ENCODE peak calls at places on chromosomes 3 and 15, in seven cellular contexts. A, G, J, K, U, Y and E are unnamed samples. For H3K4me1, the result is how much of the 10 kb centered on the place peaks cover.

GRCh38 chr15:39251413-39252197 is 329.3 kb upstream of the THBS1 start:
- DNase-seq in Y (no peak), J (no peak), K (no peak), A (no peak), U (no peak), G (no peak), E (no peak)

GRCh38 chr15:32774022-32774421 is 56.2 kb downstream of the GREM1 start:
- DNase-seq in A (no peak), Y (no peak), U (no peak), G (no peak), K (no peak), J (peak), E (no peak)

GRCh38 chr15:79474252-79474651 is 42.1 kb downstream of the MINAR1 start:
- DNase-seq in A (no peak), K (no peak), J (peak), Y (no peak), U (no peak), G (no peak), E (no peak)

GRCh38 chr3:52395503-52395865 is 49.4 kb downstream of the SEMA3G start:
- DNase-seq in G (no peak), K (no peak), U (peak), J (no peak), Y (peak), A (peak), E (no peak)

GRCh38 chr15:33031324-33031736 is 163.2 kb downstream of the FMN1 start:
- DNase-seq in U (no peak), J (no peak), K (no peak), A (no peak), Y (no peak), G (no peak), E (peak)

GRCh38 chr3:20280257-20280656 is 94.3 kb upstream of the SGO1 start:
- DNase-seq in K (no peak), A (no peak), G (no peak), Y (no peak), J (no peak), U (no peak), E (no peak)

GRCh38 chr3:78086150-78086549 is 1046.3 kb downstream of the ROBO2 start:
- DNase-seq in J (no peak), A (no peak), Y (no peak), U (no peak), K (no peak), G (no peak), E (no peak)

GRCh38 chr3:151638555-151638954 is 95.2 kb upstream of the AADACL2 start:
- DNase-seq in G (no peak), K (no peak), Y (no peak), U (no peak), J (no peak), A (no peak), E (peak)

GRCh38 chr15:89088605-89089315 is 504 bp downstream of the ABHD2 start:
- DNase-seq in G (peak), A (peak), Y (peak), J (peak), U (peak), K (no peak), E (peak)

GRCh38 chr3:120028271-120029047 is 65.8 kb downstream of the GSK3B start:
- DNase-seq in U (no peak), Y (no peak), J (no peak), K (no peak), A (no peak), G (no peak), E (no peak)

GRCh38 chr3:110656394-110656793 is 415.2 kb upstream of the NECTIN3 start:
- DNase-seq in G (no peak), U (no peak), K (no peak), J (peak), A (no peak), Y (no peak), E (no peak)

GRCh38 chr3:193621127-193621526 is 28.1 kb downstream of the OPA1 start:
- DNase-seq in K (no peak), A (no peak), Y (no peak), G (no peak), U (no peak), J (no peak), E (no peak)

GRCh38 chr3:8660271-8660731 is 15.7 kb upstream of the SSUH2 start:
- DNase-seq in G (peak), A (no peak), U (no peak), K (no peak), Y (no peak), J (peak), E (no peak)

GRCh38 chr15:48582472-48583235 is 62.9 kb downstream of the FBN1 start:
- DNase-seq in U (no peak), K (no peak), G (no peak), A (no peak), J (peak), Y (no peak), E (no peak)

GRCh38 chr15:27273506-27273905 is 302.5 kb downstream of the GABRG3 start:
- DNase-seq in J (no peak), Y (no peak), K (no peak), A (no peak), U (no peak), G (no peak), E (no peak)

GRCh38 chr15:59232476-59232875 is 25.8 kb downstream of the LDHAL6B start:
- DNase-seq in J (peak), Y (no peak), G (no peak), K (no peak), A (no peak), U (no peak), E (no peak)

GRCh38 chr15:69012761-69013364 is 1.6 kb upstream of the NOX5 start:
- DNase-seq in G (no peak), Y (no peak), U (no peak), K (no peak), J (no peak), A (no peak), E (no peak)

GRCh38 chr3:52623234-52623792 is 62.4 kb downstream of the PBRM1 start:
- DNase-seq in J (no peak), U (no peak), Y (no peak), K (no peak), A (no peak), G (no peak), E (no peak)

GRCh38 chr3:55402886-55403605 is 84.1 kb downstream of the WNT5A start:
- DNase-seq in U (no peak), K (no peak), Y (no peak), J (no peak), G (no peak), A (no peak), E (no peak)

GRCh38 chr3:8776406-8776805 is 7.0 kb upstream of the OXTR start:
- DNase-seq in J (peak), K (no peak), A (no peak), G (no peak), U (no peak), Y (no peak), E (no peak)

GRCh38 chr3:111438283-111438682 is 103.7 kb upstream of the CD96 start:
- DNase-seq in U (no peak), K (no peak), G (no peak), Y (no peak), J (no peak), A (no peak), E (no peak)

GRCh38 chr3:51682079-51682478 is 11.0 kb downstream of the TEX264 start:
- DNase-seq in Y (no peak), G (peak), U (peak), A (peak), K (peak), J (peak), E (peak)

GRCh38 chr3:186021673-186022362 is 84.0 kb upstream of the TRA2B start:
- DNase-seq in U (no peak), K (no peak), J (peak), G (no peak), Y (no peak), A (peak), E (no peak)

GRCh38 chr15:62648954-62649353 is 393.6 kb upstream of the TPM1 start:
- DNase-seq in J (peak), U (no peak), K (no peak), G (no peak), Y (no peak), A (no peak), E (no peak)
- TF ChIP-seq CTCF in J (peak), U (no peak), K (peak), G (no peak), Y (peak), A (peak), E (no peak)

GRCh38 chr3:30600572-30600971 is 5.8 kb upstream of the TGFBR2 start:
- DNase-seq in A (no peak), J (no peak), K (no peak), G (peak), U (no peak), Y (no peak), E (no peak)
- H3K4me1 ChIP-seq in A (under half), J (under half), K (under half), G (under half), U (under half), Y (under half), E (under half)

DNA sequence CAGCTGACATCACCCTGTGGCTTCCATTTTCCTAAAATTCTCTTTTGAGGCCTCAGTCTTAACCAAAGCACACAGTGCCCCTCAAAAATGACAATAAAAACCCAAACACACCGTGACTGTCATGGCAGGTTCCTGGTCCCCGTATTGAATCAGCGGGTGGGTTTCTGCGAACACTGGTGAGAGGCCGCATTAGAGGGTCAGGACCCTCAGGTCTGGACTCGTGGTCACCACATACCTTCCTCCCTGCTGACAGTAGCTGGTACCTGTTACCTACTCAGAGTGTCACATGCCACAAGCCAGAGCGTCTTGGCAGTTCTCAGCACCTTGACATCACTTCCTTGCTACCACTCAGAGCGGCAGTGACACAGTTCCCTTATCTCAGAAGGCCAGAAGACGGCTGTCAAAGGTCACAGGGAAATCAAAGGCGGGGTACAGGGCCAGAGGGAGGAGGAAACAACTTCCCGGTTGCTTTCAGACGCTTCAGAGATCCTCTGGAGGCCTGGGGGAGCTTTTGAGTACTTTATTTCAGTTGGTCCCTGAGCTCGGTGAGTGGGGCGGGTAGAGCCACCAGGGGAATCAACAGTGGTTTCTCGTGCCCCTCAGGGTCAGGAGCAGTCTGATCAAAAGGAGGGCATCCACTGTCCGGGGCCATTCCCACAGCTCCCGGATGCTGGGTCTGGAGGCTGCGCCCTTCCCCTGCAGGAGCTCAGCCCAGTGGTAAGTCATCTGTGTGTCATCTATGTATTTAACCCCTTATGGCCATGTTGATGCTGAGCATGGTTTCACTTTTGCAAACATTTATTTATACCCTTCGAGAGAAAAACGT is at the start of the genes CCR5AS and CCRL2:
- DNase-seq in A (peak), K (peak), G (peak), U (no peak), Y (peak), J (no peak), E (peak)
- H3K4me3 ChIP-seq in A (peak), K (no peak), G (peak), U (peak), Y (peak), J (no peak), E (no peak)

GRCh38 chr3:44020178-44020577 is 221.5 kb upstream of the TOPAZ1 start:
- DNase-seq in U (no peak), K (no peak), Y (no peak), G (no peak), A (no peak), J (no peak), E (no peak)

GRCh38 chr3:44024194-44024593 is 217.5 kb upstream of the TOPAZ1 start:
- DNase-seq in G (no peak), U (no peak), Y (no peak), A (no peak), K (no peak), J (no peak), E (no peak)

GRCh38 chr3:44016818-44017217 is 224.9 kb upstream of the TOPAZ1 start:
- DNase-seq in G (no peak), J (no peak), U (no peak), A (no peak), K (no peak), Y (no peak), E (no peak)

GRCh38 chr3:44021646-44022594 is 219.8 kb upstream of the TOPAZ1 start:
- DNase-seq in J (no peak), K (no peak), U (no peak), Y (no peak), G (no peak), A (no peak), E (no peak)

GRCh38 chr3:44019736-44020135 is 221.9 kb upstream of the TOPAZ1 start:
- DNase-seq in A (no peak), J (no peak), U (no peak), Y (no peak), K (no peak), G (no peak), E (no peak)
- TF ChIP-seq CTCF in A (no peak), J (no peak), U (no peak), Y (no peak), K (no peak), G (no peak), E (no peak)

GRCh38 chr3:146536681-146537080 is 7.7 kb downstream of the PLSCR1 start:
- DNase-seq in K (no peak), U (no peak), G (no peak), Y (no peak), A (no peak), J (peak), E (no peak)

GRCh38 chr3:146540236-146540635 is 4.2 kb downstream of the PLSCR1 start:
- DNase-seq in A (no peak), Y (no peak), J (no peak), U (no peak), K (no peak), G (no peak), E (no peak)

GRCh38 chr3:146539315-146539714 is 5.1 kb downstream of the PLSCR1 start:
- DNase-seq in Y (no peak), G (no peak), J (no peak), A (no peak), K (no peak), U (no peak), E (no peak)

GRCh38 chr3:146540978-146541377 is 3.4 kb downstream of the PLSCR1 start:
- DNase-seq in U (no peak), G (no peak), J (no peak), Y (no peak), K (no peak), A (no peak), E (no peak)

GRCh38 chr3:146537603-146538002 is 6.8 kb downstream of the PLSCR1 start:
- DNase-seq in G (no peak), J (no peak), U (no peak), Y (no peak), A (no peak), K (no peak), E (no peak)
- H3K4me1 ChIP-seq in G (half or more), J (under half), U (under half), Y (under half), A (under half), K (under half), E (half or more)

DNA sequence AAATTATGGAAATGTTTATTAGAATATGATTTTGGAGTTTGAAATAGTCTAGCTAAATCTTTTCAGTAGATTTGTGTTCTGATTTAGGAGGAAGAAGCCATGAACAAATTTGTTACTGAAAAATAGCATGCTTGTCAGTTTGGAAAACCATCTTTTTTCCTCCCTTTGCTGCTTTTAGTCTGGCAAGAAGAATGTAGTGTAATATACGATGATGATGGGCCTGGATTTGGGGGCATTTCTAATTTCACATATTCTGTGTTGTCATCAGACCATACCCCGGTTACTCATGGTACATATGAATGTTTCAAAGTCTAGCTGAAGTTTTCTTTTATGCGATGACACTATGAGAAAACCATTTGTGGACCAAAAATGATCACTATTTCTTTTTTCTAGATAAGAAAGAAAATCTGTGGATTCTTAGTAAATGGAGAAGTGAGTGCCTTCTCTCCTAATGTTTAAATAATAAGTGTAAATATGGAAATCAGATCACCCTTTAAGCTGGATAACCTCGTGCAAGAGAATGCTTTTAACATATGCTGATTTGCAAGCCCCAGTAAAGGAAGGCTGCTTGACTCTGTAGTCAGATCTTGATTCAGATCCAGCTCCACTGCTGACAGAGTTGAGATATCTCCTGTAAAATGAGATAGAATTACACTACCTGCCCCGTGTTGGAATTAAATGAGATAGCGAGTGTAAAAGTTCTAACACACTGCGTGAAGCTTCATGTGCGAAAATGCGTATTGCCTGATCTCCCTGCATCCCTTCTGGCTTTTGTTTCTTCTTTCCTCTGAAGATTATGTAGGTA is 3.0 kb downstream of the MEF2A start:
- DNase-seq in K (no peak), Y (no peak), G (no peak), U (no peak), J (no peak), A (no peak), E (no peak)
- H3K4me3 ChIP-seq in K (no peak), Y (no peak), G (no peak), U (no peak), J (peak), A (peak), E (peak)

DNA sequence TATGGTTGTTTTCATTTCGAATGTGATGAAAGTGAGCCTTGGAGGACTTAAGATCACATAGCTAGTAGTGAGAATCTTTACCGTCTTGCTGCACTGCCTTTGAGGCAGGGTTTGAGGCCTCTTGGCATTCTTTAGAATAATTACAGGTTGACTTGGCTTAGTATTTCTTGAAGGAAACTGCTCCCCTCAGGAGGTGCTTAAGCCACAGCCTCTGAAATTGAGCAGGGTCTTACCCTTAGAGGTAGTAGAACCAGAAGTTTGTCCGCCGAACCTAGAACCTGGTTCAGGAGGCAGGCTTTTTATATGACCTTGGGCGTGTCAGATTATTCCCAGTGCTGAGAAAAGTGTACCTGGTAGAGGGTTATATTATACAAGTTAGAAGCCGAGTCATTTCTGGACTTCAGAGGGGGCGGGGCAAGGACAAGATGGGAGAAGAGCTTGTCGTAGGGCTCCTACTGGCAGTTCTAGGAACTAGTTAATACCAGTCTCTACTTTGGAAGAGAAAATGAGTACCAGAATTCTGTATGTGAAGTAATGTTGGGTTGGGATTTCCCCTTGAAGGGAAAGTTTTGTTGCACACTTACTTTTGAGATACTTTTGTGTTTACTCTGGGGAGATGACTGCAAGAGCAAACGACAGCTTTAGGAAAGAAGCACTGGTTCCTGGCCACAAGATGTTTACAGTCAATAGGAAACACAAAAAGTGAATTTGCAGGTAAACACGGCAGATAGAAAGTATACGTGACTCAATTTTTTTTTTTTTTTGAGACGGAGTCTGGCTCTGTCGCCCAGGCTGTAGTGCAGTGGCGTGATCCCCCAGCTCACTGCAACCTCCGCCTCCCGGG is 1.3 kb downstream of the TFG start:
- DNase-seq in K (no peak), Y (no peak), G (peak), J (peak), U (no peak), A (no peak), E (peak)
- TF ChIP-seq CTCF in K (no peak), Y (peak), G (no peak), J (peak), U (no peak), A (no peak), E (peak)

GRCh38 chr3:43291546-43291945 is 5.2 kb downstream of the SNRK start:
- DNase-seq in A (no peak), J (no peak), Y (no peak), K (no peak), U (no peak), G (no peak), E (no peak)
- H3K4me1 ChIP-seq in A (half or more), J (under half), Y (half or more), K (under half), U (under half), G (half or more), E (half or more)

GRCh38 chr3:167653750-167654149 is at the start of gene WDR49:
- DNase-seq in A (no peak), Y (no peak), J (no peak), U (no peak), G (no peak), K (no peak), E (no peak)
- H3K4me3 ChIP-seq in A (no peak), Y (no peak), J (no peak), U (no peak), G (no peak), K (no peak), E (no peak)

DNA sequence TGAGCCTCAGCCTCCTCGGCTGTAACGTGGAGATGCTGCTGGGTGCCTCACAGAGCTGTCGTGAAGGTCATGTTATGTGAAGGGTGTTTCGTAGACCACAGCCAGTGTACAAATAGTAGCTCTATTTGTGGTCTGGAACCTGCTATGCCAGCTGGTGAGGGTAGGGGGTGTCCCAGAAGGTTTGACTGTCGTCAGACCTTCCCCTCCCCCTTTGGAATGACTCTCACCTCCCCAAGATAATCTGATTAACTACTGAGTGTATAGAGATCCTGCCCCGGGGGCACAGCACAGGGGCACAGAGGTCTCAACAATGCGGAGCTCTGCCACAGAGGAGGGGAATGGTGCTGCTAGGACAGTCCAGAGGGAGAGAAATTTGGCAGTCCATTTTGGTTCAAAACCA is 20.5 kb downstream of the FGD5 start:
- DNase-seq in G (no peak), A (no peak), Y (no peak), K (no peak), U (no peak), J (no peak), E (no peak)
- TF ChIP-seq CTCF in G (no peak), A (no peak), Y (no peak), K (no peak), U (no peak), J (no peak), E (no peak)